ENCODE peak calls at places on chromosomes 5 and 9, in nine cellular contexts. One of them, this sample, is unnamed.
A peak's percentile ranks its signal among the peaks of the same experiment; 100 is the strongest.

GRCh38 chr9:136985853-136986252 is 3.1 kb downstream of the LCNL1 start:
- DNase-seq in GM06990: no peak
- DNase-seq in activated naive CD4-positive, alpha-beta T cell: no peak
- DNase-seq in lung microvascular endothelial cell: no peak
- DNase-seq in EH: no peak
- DNase-seq in neuronal stem cell: no peak
- DNase-seq in globus pallidus: no peak
- DNase-seq in activated CD4-positive, CD25-positive, alpha-beta regulatory T cell: no peak
- DNase-seq in naive thymus-derived CD4-positive, alpha-beta T cell: no peak
- DNase-seq in this sample: no peak

GRCh38 chr5:146441896-146442295 is 5.2 kb upstream of the TCERG1 start:
- DNase-seq in lung microvascular endothelial cell: no peak
- DNase-seq in activated naive CD4-positive, alpha-beta T cell: no peak
- DNase-seq in GM06990: no peak
- DNase-seq in activated CD4-positive, CD25-positive, alpha-beta regulatory T cell: no peak
- DNase-seq in globus pallidus: no peak
- DNase-seq in EH: peak; percentile 48
- DNase-seq in neuronal stem cell: no peak
- DNase-seq in naive thymus-derived CD4-positive, alpha-beta T cell: no peak
- DNase-seq in this sample: no peak

GRCh38 chr9:130417602-130418001 is 27.2 kb upstream of the ASS1 start:
- DNase-seq in globus pallidus: no peak
- DNase-seq in naive thymus-derived CD4-positive, alpha-beta T cell: no peak
- DNase-seq in activated naive CD4-positive, alpha-beta T cell: no peak
- DNase-seq in activated CD4-positive, CD25-positive, alpha-beta regulatory T cell: no peak
- DNase-seq in lung microvascular endothelial cell: no peak
- DNase-seq in neuronal stem cell: no peak
- DNase-seq in GM06990: no peak
- DNase-seq in EH: no peak
- DNase-seq in this sample: no peak

GRCh38 chr5:54785729-54786548 is 199.5 kb downstream of the ESM1 start:
- DNase-seq in naive thymus-derived CD4-positive, alpha-beta T cell: no peak
- DNase-seq in activated CD4-positive, CD25-positive, alpha-beta regulatory T cell: no peak
- DNase-seq in activated naive CD4-positive, alpha-beta T cell: no peak
- DNase-seq in globus pallidus: peak; percentile 75
- DNase-seq in lung microvascular endothelial cell: peak; percentile 35
- DNase-seq in neuronal stem cell: no peak
- DNase-seq in GM06990: peak; percentile 15
- DNase-seq in EH: peak; percentile 65
- DNase-seq in this sample: peak; percentile 31

GRCh38 chr5:30479104-30479503 is 714.4 kb upstream of the CDH6 start:
- DNase-seq in naive thymus-derived CD4-positive, alpha-beta T cell: no peak
- DNase-seq in EH: no peak
- DNase-seq in globus pallidus: no peak
- DNase-seq in GM06990: no peak
- DNase-seq in activated naive CD4-positive, alpha-beta T cell: no peak
- DNase-seq in neuronal stem cell: no peak
- DNase-seq in activated CD4-positive, CD25-positive, alpha-beta regulatory T cell: no peak
- DNase-seq in lung microvascular endothelial cell: no peak
- DNase-seq in this sample: no peak

GRCh38 chr5:35803221-35803651 is 53.5 kb upstream of the IL7R start:
- DNase-seq in lung microvascular endothelial cell: peak; percentile 87
- DNase-seq in activated naive CD4-positive, alpha-beta T cell: no peak
- DNase-seq in neuronal stem cell: peak; percentile 46
- DNase-seq in GM06990: no peak
- DNase-seq in globus pallidus: peak; percentile 75
- DNase-seq in EH: peak; percentile 89
- DNase-seq in naive thymus-derived CD4-positive, alpha-beta T cell: peak; percentile 34
- DNase-seq in activated CD4-positive, CD25-positive, alpha-beta regulatory T cell: no peak
- DNase-seq in this sample: peak; percentile 31

GRCh38 chr5:181037365-181037861 is 2.7 kb upstream of the BTNL9 start:
- DNase-seq in EH: peak; percentile 9
- DNase-seq in GM06990: no peak
- DNase-seq in globus pallidus: no peak
- DNase-seq in activated naive CD4-positive, alpha-beta T cell: no peak
- DNase-seq in naive thymus-derived CD4-positive, alpha-beta T cell: no peak
- DNase-seq in activated CD4-positive, CD25-positive, alpha-beta regulatory T cell: no peak
- DNase-seq in neuronal stem cell: no peak
- DNase-seq in lung microvascular endothelial cell: no peak
- DNase-seq in this sample: no peak

GRCh38 chr5:128093368-128093767 is 9.8 kb downstream of the SLC12A2 start:
- DNase-seq in globus pallidus: no peak
- DNase-seq in GM06990: no peak
- DNase-seq in neuronal stem cell: no peak
- DNase-seq in activated CD4-positive, CD25-positive, alpha-beta regulatory T cell: no peak
- DNase-seq in EH: peak; percentile 50
- DNase-seq in lung microvascular endothelial cell: peak; percentile 35
- DNase-seq in activated naive CD4-positive, alpha-beta T cell: no peak
- DNase-seq in naive thymus-derived CD4-positive, alpha-beta T cell: no peak
- DNase-seq in this sample: no peak

GRCh38 chr5:133947431-133947841 is 21.0 kb downstream of the C5orf15 start:
- DNase-seq in GM06990: no peak
- DNase-seq in neuronal stem cell: no peak
- DNase-seq in activated CD4-positive, CD25-positive, alpha-beta regulatory T cell: no peak
- DNase-seq in activated naive CD4-positive, alpha-beta T cell: no peak
- DNase-seq in lung microvascular endothelial cell: peak; percentile 63
- DNase-seq in globus pallidus: no peak
- DNase-seq in naive thymus-derived CD4-positive, alpha-beta T cell: no peak
- DNase-seq in EH: peak; percentile 59
- DNase-seq in this sample: peak; percentile 47

GRCh38 chr9:22030101-22030598 is 21.0 kb upstream of the CDKN2B start:
- DNase-seq in activated naive CD4-positive, alpha-beta T cell: no peak
- DNase-seq in EH: peak; percentile 77
- DNase-seq in GM06990: peak; percentile 43
- DNase-seq in lung microvascular endothelial cell: peak; percentile 82
- DNase-seq in neuronal stem cell: no peak
- DNase-seq in globus pallidus: no peak
- DNase-seq in naive thymus-derived CD4-positive, alpha-beta T cell: no peak
- DNase-seq in activated CD4-positive, CD25-positive, alpha-beta regulatory T cell: no peak
- DNase-seq in this sample: no peak

GRCh38 chr5:87127426-87127825 is 140.3 kb upstream of the RASA1 start:
- DNase-seq in activated naive CD4-positive, alpha-beta T cell: no peak
- DNase-seq in GM06990: no peak
- DNase-seq in naive thymus-derived CD4-positive, alpha-beta T cell: no peak
- DNase-seq in activated CD4-positive, CD25-positive, alpha-beta regulatory T cell: no peak
- DNase-seq in globus pallidus: no peak
- DNase-seq in EH: peak; percentile 70
- DNase-seq in neuronal stem cell: no peak
- DNase-seq in lung microvascular endothelial cell: peak; percentile 34
- DNase-seq in this sample: no peak

GRCh38 chr5:1195439-1195838 is 6.0 kb upstream of the SLC6A19 start:
- DNase-seq in activated CD4-positive, CD25-positive, alpha-beta regulatory T cell: no peak
- DNase-seq in neuronal stem cell: no peak
- DNase-seq in lung microvascular endothelial cell: no peak
- DNase-seq in globus pallidus: no peak
- DNase-seq in activated naive CD4-positive, alpha-beta T cell: no peak
- DNase-seq in EH: no peak
- DNase-seq in naive thymus-derived CD4-positive, alpha-beta T cell: no peak
- DNase-seq in GM06990: no peak
- DNase-seq in this sample: no peak

GRCh38 chr5:143434261-143435206 is 31.0 kb upstream of the NR3C1 start:
- DNase-seq in naive thymus-derived CD4-positive, alpha-beta T cell: peak; percentile 82
- DNase-seq in GM06990: peak; percentile 46
- DNase-seq in EH: peak; percentile 24
- DNase-seq in globus pallidus: no peak
- DNase-seq in neuronal stem cell: no peak
- DNase-seq in lung microvascular endothelial cell: no peak
- DNase-seq in activated CD4-positive, CD25-positive, alpha-beta regulatory T cell: peak; percentile 10
- DNase-seq in activated naive CD4-positive, alpha-beta T cell: peak; percentile 16
- DNase-seq in this sample: peak; percentile 22

GRCh38 chr5:131364507-131365050 is 100.7 kb downstream of the CDC42SE2 start:
- DNase-seq in activated naive CD4-positive, alpha-beta T cell: no peak
- DNase-seq in activated CD4-positive, CD25-positive, alpha-beta regulatory T cell: no peak
- DNase-seq in lung microvascular endothelial cell: no peak
- DNase-seq in naive thymus-derived CD4-positive, alpha-beta T cell: no peak
- DNase-seq in GM06990: no peak
- DNase-seq in EH: no peak
- DNase-seq in neuronal stem cell: no peak
- DNase-seq in globus pallidus: no peak
- DNase-seq in this sample: no peak

GRCh38 chr5:150411245-150411979 is 1.3 kb downstream of the CD74 start:
- DNase-seq in neuronal stem cell: no peak
- DNase-seq in GM06990: peak; percentile 72
- DNase-seq in lung microvascular endothelial cell: peak; percentile 16
- DNase-seq in naive thymus-derived CD4-positive, alpha-beta T cell: peak; percentile 75
- DNase-seq in globus pallidus: peak; percentile 43
- DNase-seq in EH: no peak
- DNase-seq in activated naive CD4-positive, alpha-beta T cell: no peak
- DNase-seq in activated CD4-positive, CD25-positive, alpha-beta regulatory T cell: peak; percentile 27
- DNase-seq in this sample: peak; percentile 74

GRCh38 chr9:118236625-118237024 is 532.4 kb downstream of the TLR4 start:
- DNase-seq in neuronal stem cell: no peak
- DNase-seq in activated naive CD4-positive, alpha-beta T cell: no peak
- DNase-seq in naive thymus-derived CD4-positive, alpha-beta T cell: no peak
- DNase-seq in globus pallidus: no peak
- DNase-seq in GM06990: no peak
- DNase-seq in EH: no peak
- DNase-seq in lung microvascular endothelial cell: no peak
- DNase-seq in activated CD4-positive, CD25-positive, alpha-beta regulatory T cell: no peak
- DNase-seq in this sample: no peak

GRCh38 chr5:168118042-168118668 is 173.3 kb upstream of the WWC1 start:
- DNase-seq in EH: no peak
- DNase-seq in naive thymus-derived CD4-positive, alpha-beta T cell: no peak
- DNase-seq in activated CD4-positive, CD25-positive, alpha-beta regulatory T cell: no peak
- DNase-seq in GM06990: no peak
- DNase-seq in lung microvascular endothelial cell: no peak
- DNase-seq in activated naive CD4-positive, alpha-beta T cell: no peak
- DNase-seq in neuronal stem cell: no peak
- DNase-seq in globus pallidus: no peak
- DNase-seq in this sample: no peak

GRCh38 chr5:173963867-173964429 is 25.0 kb upstream of the C5orf47 start:
- DNase-seq in GM06990: no peak
- DNase-seq in activated CD4-positive, CD25-positive, alpha-beta regulatory T cell: no peak
- DNase-seq in lung microvascular endothelial cell: no peak
- DNase-seq in EH: peak; percentile 57
- DNase-seq in globus pallidus: no peak
- DNase-seq in activated naive CD4-positive, alpha-beta T cell: no peak
- DNase-seq in neuronal stem cell: no peak
- DNase-seq in naive thymus-derived CD4-positive, alpha-beta T cell: peak; percentile 72
- DNase-seq in this sample: no peak

GRCh38 chr9:72540348-72540873 is 19.0 kb downstream of the TMC1 start:
- DNase-seq in lung microvascular endothelial cell: no peak
- DNase-seq in activated naive CD4-positive, alpha-beta T cell: no peak
- DNase-seq in neuronal stem cell: no peak
- DNase-seq in globus pallidus: no peak
- DNase-seq in activated CD4-positive, CD25-positive, alpha-beta regulatory T cell: no peak
- DNase-seq in EH: peak; percentile 67
- DNase-seq in naive thymus-derived CD4-positive, alpha-beta T cell: no peak
- DNase-seq in GM06990: no peak
- DNase-seq in this sample: no peak

GRCh38 chr5:158127536-158127935 is 268.6 kb upstream of the CLINT1 start:
- DNase-seq in GM06990: no peak
- DNase-seq in EH: no peak
- DNase-seq in lung microvascular endothelial cell: no peak
- DNase-seq in globus pallidus: no peak
- DNase-seq in activated naive CD4-positive, alpha-beta T cell: no peak
- DNase-seq in neuronal stem cell: no peak
- DNase-seq in naive thymus-derived CD4-positive, alpha-beta T cell: no peak
- DNase-seq in activated CD4-positive, CD25-positive, alpha-beta regulatory T cell: no peak
- DNase-seq in this sample: no peak

GRCh38 chr9:3954950-3955670 is 344.8 kb downstream of the GLIS3 start:
- DNase-seq in globus pallidus: no peak
- DNase-seq in lung microvascular endothelial cell: no peak
- DNase-seq in neuronal stem cell: no peak
- DNase-seq in GM06990: no peak
- DNase-seq in naive thymus-derived CD4-positive, alpha-beta T cell: no peak
- DNase-seq in EH: peak; percentile 77
- DNase-seq in activated CD4-positive, CD25-positive, alpha-beta regulatory T cell: no peak
- DNase-seq in activated naive CD4-positive, alpha-beta T cell: no peak
- DNase-seq in this sample: no peak

GRCh38 chr9:132141948-132142594 is 19.8 kb upstream of the NTNG2 start:
- DNase-seq in lung microvascular endothelial cell: no peak
- DNase-seq in GM06990: no peak
- DNase-seq in activated CD4-positive, CD25-positive, alpha-beta regulatory T cell: no peak
- DNase-seq in activated naive CD4-positive, alpha-beta T cell: no peak
- DNase-seq in neuronal stem cell: no peak
- DNase-seq in naive thymus-derived CD4-positive, alpha-beta T cell: no peak
- DNase-seq in globus pallidus: no peak
- DNase-seq in EH: no peak
- DNase-seq in this sample: no peak

GRCh38 chr9:70285246-70285645 is 26.5 kb downstream of the SMC5 start:
- DNase-seq in lung microvascular endothelial cell: no peak
- DNase-seq in activated CD4-positive, CD25-positive, alpha-beta regulatory T cell: no peak
- DNase-seq in activated naive CD4-positive, alpha-beta T cell: no peak
- DNase-seq in GM06990: no peak
- DNase-seq in neuronal stem cell: no peak
- DNase-seq in EH: peak; percentile 62
- DNase-seq in naive thymus-derived CD4-positive, alpha-beta T cell: no peak
- DNase-seq in globus pallidus: no peak
- DNase-seq in this sample: no peak

GRCh38 chr9:105842023-105842644 is 147.8 kb downstream of the TMEM38B start:
- DNase-seq in neuronal stem cell: peak; percentile 14
- DNase-seq in GM06990: no peak
- DNase-seq in globus pallidus: peak; percentile 47
- DNase-seq in naive thymus-derived CD4-positive, alpha-beta T cell: no peak
- DNase-seq in activated naive CD4-positive, alpha-beta T cell: no peak
- DNase-seq in lung microvascular endothelial cell: peak; percentile 45
- DNase-seq in activated CD4-positive, CD25-positive, alpha-beta regulatory T cell: no peak
- DNase-seq in EH: peak; percentile 33
- DNase-seq in this sample: no peak

GRCh38 chr5:128009399-128009798 is 74.2 kb upstream of the SLC12A2 start:
- DNase-seq in activated naive CD4-positive, alpha-beta T cell: no peak
- DNase-seq in activated CD4-positive, CD25-positive, alpha-beta regulatory T cell: no peak
- DNase-seq in lung microvascular endothelial cell: no peak
- DNase-seq in EH: no peak
- DNase-seq in neuronal stem cell: no peak
- DNase-seq in globus pallidus: no peak
- DNase-seq in naive thymus-derived CD4-positive, alpha-beta T cell: no peak
- DNase-seq in GM06990: no peak
- DNase-seq in this sample: no peak